ENCODE peak calls at places on chromosome 10, in four cellular contexts. W is GM04504; C is posterior cingulate gyrus; S is CD4-positive, alpha-beta memory T cell. G is an unnamed sample.

GRCh38 chr10:95181731-95182130 is 12.3 kb upstream of the ACSM6 start:
- DNase-seq in W (no peak), C (no peak), S (no peak), G (no peak)

GRCh38 chr10:6300106-6300783 is 97.5 kb downstream of the PFKFB3 start:
- DNase-seq in W (peak; percentile 38), C (no peak), S (peak; percentile 76), G (peak; percentile 28)

GRCh38 chr10:71696635-71697326 is 22.8 kb downstream of the C10orf105 start:
- DNase-seq in W (no peak), C (no peak), S (peak; percentile 54), G (no peak)

GRCh38 chr10:61931620-61932332 is 30.3 kb downstream of the ARID5B start:
- DNase-seq in W (no peak), C (no peak), S (no peak), G (no peak)

GRCh38 chr10:93703066-93703465 is 674 bp upstream of the FRA10AC1 start:
- DNase-seq in W (no peak), C (no peak), S (no peak), G (no peak)

GRCh38 chr10:113463777-113464176 is 89.1 kb upstream of the HABP2 start:
- DNase-seq in W (no peak), C (no peak), S (no peak), G (no peak)

GRCh38 chr10:71029411-71029881 is 141.1 kb upstream of the PCBD1 start:
- DNase-seq in W (no peak), C (no peak), S (no peak), G (no peak)

GRCh38 chr10:43292745-43293676 is 26.1 kb upstream of the RASGEF1A start:
- DNase-seq in W (peak; percentile 8), C (no peak), S (peak; percentile 50), G (no peak)

GRCh38 chr10:28284126-28284525 is 18.7 kb downstream of the MPP7 start:
- DNase-seq in W (no peak), C (no peak), S (no peak), G (no peak)

GRCh38 chr10:104581884-104582603 is 59.0 kb upstream of the SORCS3 start:
- DNase-seq in W (peak; percentile 11), C (no peak), S (no peak), G (no peak)